ENCODE peak calls at places on chromosomes 3 and 15, in six cellular contexts. One of them, this sample, is unnamed.

GRCh38 chr3:196757876-196758739 is 18.5 kb downstream of the PAK2 start:
- DNase-seq in mammary epithelial cell: peak; percentile 56
- DNase-seq in CD8-positive, alpha-beta T cell: no peak
- DNase-seq in PC-3: peak; percentile 50
- DNase-seq in adrenal gland: no peak
- DNase-seq in aorta: no peak
- DNase-seq in this sample: no peak

GRCh38 chr3:179036626-179037300 is 34.8 kb downstream of the ZMAT3 start:
- DNase-seq in mammary epithelial cell: no peak
- DNase-seq in CD8-positive, alpha-beta T cell: no peak
- DNase-seq in PC-3: no peak
- DNase-seq in adrenal gland: no peak
- DNase-seq in aorta: no peak
- DNase-seq in this sample: no peak

GRCh38 chr3:112752092-112752512 is 94.6 kb downstream of the CD200R1L start:
- DNase-seq in mammary epithelial cell: no peak
- DNase-seq in CD8-positive, alpha-beta T cell: no peak
- DNase-seq in PC-3: no peak
- DNase-seq in adrenal gland: no peak
- DNase-seq in aorta: no peak
- DNase-seq in this sample: no peak

GRCh38 chr3:7282988-7283387 is 422.1 kb downstream of the GRM7 start:
- DNase-seq in mammary epithelial cell: no peak
- DNase-seq in CD8-positive, alpha-beta T cell: no peak
- DNase-seq in PC-3: no peak
- DNase-seq in adrenal gland: no peak
- DNase-seq in aorta: no peak
- DNase-seq in this sample: no peak

GRCh38 chr15:38853608-38854007 is 289.0 kb upstream of the RASGRP1 start:
- DNase-seq in mammary epithelial cell: peak; percentile 24
- DNase-seq in CD8-positive, alpha-beta T cell: no peak
- DNase-seq in PC-3: peak; percentile 36
- DNase-seq in adrenal gland: no peak
- DNase-seq in aorta: no peak
- DNase-seq in this sample: no peak

GRCh38 chr3:17974206-17974841 is 231.9 kb upstream of the TBC1D5 start:
- DNase-seq in mammary epithelial cell: no peak
- DNase-seq in CD8-positive, alpha-beta T cell: no peak
- DNase-seq in PC-3: peak; percentile 37
- DNase-seq in adrenal gland: no peak
- DNase-seq in aorta: no peak
- DNase-seq in this sample: no peak

GRCh38 chr3:22713936-22714335 is 489.2 kb upstream of the UBE2E2 start:
- DNase-seq in mammary epithelial cell: peak; percentile 85
- DNase-seq in CD8-positive, alpha-beta T cell: no peak
- DNase-seq in PC-3: peak; percentile 90
- DNase-seq in adrenal gland: no peak
- DNase-seq in aorta: no peak
- DNase-seq in this sample: no peak

GRCh38 chr3:127483902-127484591 is 106.5 kb downstream of the TPRA1 start:
- DNase-seq in mammary epithelial cell: no peak
- DNase-seq in CD8-positive, alpha-beta T cell: no peak
- DNase-seq in PC-3: no peak
- DNase-seq in adrenal gland: no peak
- DNase-seq in aorta: peak; percentile 40
- DNase-seq in this sample: no peak

GRCh38 chr3:159229161-159229560 is 427.3 kb downstream of the MFSD1 start:
- DNase-seq in mammary epithelial cell: no peak
- DNase-seq in CD8-positive, alpha-beta T cell: no peak
- DNase-seq in PC-3: no peak
- DNase-seq in adrenal gland: no peak
- DNase-seq in aorta: no peak
- DNase-seq in this sample: no peak

GRCh38 chr3:63914312-63914711 is 2.1 kb upstream of the SCAANT1 start:
- DNase-seq in mammary epithelial cell: peak; percentile 70
- DNase-seq in CD8-positive, alpha-beta T cell: no peak
- DNase-seq in PC-3: peak; percentile 38
- DNase-seq in adrenal gland: peak; percentile 29
- DNase-seq in aorta: no peak
- DNase-seq in this sample: peak; percentile 72

GRCh38 chr3:65830948-65831732 is 207.6 kb downstream of the MAGI1 start:
- DNase-seq in mammary epithelial cell: no peak
- DNase-seq in CD8-positive, alpha-beta T cell: no peak
- DNase-seq in PC-3: no peak
- DNase-seq in adrenal gland: no peak
- DNase-seq in aorta: no peak
- DNase-seq in this sample: no peak

GRCh38 chr3:182327196-182327681 is 466.1 kb upstream of the ATP11B start:
- DNase-seq in mammary epithelial cell: peak; percentile 17
- DNase-seq in CD8-positive, alpha-beta T cell: no peak
- DNase-seq in PC-3: peak; percentile 54
- DNase-seq in adrenal gland: no peak
- DNase-seq in aorta: no peak
- DNase-seq in this sample: no peak

GRCh38 chr15:68536331-68537095 is 42.3 kb upstream of the CORO2B start:
- DNase-seq in mammary epithelial cell: peak; percentile 34
- DNase-seq in CD8-positive, alpha-beta T cell: no peak
- DNase-seq in PC-3: peak; percentile 20
- DNase-seq in adrenal gland: no peak
- DNase-seq in aorta: no peak
- DNase-seq in this sample: no peak

GRCh38 chr15:101500865-101501551 is 11.5 kb upstream of the PCSK6 start:
- DNase-seq in mammary epithelial cell: no peak
- DNase-seq in CD8-positive, alpha-beta T cell: no peak
- DNase-seq in PC-3: no peak
- DNase-seq in adrenal gland: no peak
- DNase-seq in aorta: no peak
- DNase-seq in this sample: no peak

GRCh38 chr3:71456155-71456554 is 127.4 kb downstream of the FOXP1 start:
- DNase-seq in mammary epithelial cell: no peak
- DNase-seq in CD8-positive, alpha-beta T cell: no peak
- DNase-seq in PC-3: no peak
- DNase-seq in adrenal gland: no peak
- DNase-seq in aorta: no peak
- DNase-seq in this sample: no peak

GRCh38 chr3:186997061-186998054 is 67.0 kb downstream of the ST6GAL1 start:
- DNase-seq in mammary epithelial cell: no peak
- DNase-seq in CD8-positive, alpha-beta T cell: no peak
- DNase-seq in PC-3: no peak
- DNase-seq in adrenal gland: no peak
- DNase-seq in aorta: no peak
- DNase-seq in this sample: no peak

GRCh38 chr15:56428821-56429458 is 36.0 kb downstream of the MNS1 start:
- DNase-seq in mammary epithelial cell: peak; percentile 20
- DNase-seq in CD8-positive, alpha-beta T cell: no peak
- DNase-seq in PC-3: peak; percentile 53
- DNase-seq in adrenal gland: no peak
- DNase-seq in aorta: no peak
- DNase-seq in this sample: no peak

GRCh38 chr15:48590704-48591103 is 54.8 kb downstream of the FBN1 start:
- DNase-seq in mammary epithelial cell: no peak
- DNase-seq in CD8-positive, alpha-beta T cell: no peak
- DNase-seq in PC-3: no peak
- DNase-seq in adrenal gland: no peak
- DNase-seq in aorta: no peak
- DNase-seq in this sample: no peak

GRCh38 chr3:124972457-124972856 is 37.9 kb upstream of the MUC13 start:
- DNase-seq in mammary epithelial cell: no peak
- DNase-seq in CD8-positive, alpha-beta T cell: no peak
- DNase-seq in PC-3: no peak
- DNase-seq in adrenal gland: no peak
- DNase-seq in aorta: no peak
- DNase-seq in this sample: peak; percentile 34

GRCh38 chr15:30675126-30675525 is 49.2 kb downstream of the ARHGAP11B start:
- DNase-seq in mammary epithelial cell: no peak
- DNase-seq in CD8-positive, alpha-beta T cell: no peak
- DNase-seq in PC-3: no peak
- DNase-seq in adrenal gland: no peak
- DNase-seq in aorta: no peak
- DNase-seq in this sample: no peak

GRCh38 chr15:45885801-45886200 is 251.0 kb downstream of the SQOR start:
- DNase-seq in mammary epithelial cell: no peak
- DNase-seq in CD8-positive, alpha-beta T cell: no peak
- DNase-seq in PC-3: no peak
- DNase-seq in adrenal gland: no peak
- DNase-seq in aorta: no peak
- DNase-seq in this sample: no peak

DNA sequence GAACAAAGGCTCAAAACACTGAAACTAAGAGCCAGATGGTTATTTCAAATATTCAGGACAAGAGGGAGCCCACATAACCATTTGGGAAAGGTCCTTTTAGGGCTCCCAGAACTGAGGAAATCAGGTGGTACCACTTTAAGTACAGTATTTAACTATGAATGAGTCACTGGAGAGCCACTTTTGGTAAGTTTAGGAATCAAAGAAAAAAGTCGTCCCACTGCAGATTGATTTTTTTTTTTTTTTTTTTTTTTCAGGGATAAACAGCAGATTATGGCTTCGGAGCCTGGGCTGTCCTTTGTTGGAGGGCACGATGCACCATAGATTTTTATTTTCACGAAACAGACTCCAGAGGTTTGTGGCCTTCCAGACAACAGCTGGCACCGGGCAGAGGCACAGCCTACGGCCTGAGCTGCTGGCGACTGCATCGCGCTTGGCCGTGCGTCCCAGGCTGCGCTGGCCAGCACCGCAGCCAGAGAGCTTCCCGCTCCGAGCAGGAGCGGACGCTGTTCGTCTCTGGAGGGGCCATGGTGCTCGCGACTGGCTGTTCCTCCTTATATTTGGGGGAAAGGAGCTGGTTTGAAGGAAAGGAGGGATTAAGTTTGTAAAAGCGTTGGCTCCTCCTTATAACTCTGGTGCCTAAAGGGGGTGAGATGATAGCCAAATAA is 152.8 kb upstream of the GOLIM4 start:
- DNase-seq in mammary epithelial cell: peak; percentile 20
- DNase-seq in CD8-positive, alpha-beta T cell: no peak
- DNase-seq in PC-3: peak; percentile 65
- DNase-seq in adrenal gland: no peak
- DNase-seq in aorta: peak; percentile 76
- DNase-seq in this sample: no peak
- H3K4me3 ChIP-seq in mammary epithelial cell: peak overlapping the region; percentile 45
- H3K4me3 ChIP-seq in CD8-positive, alpha-beta T cell: no peak overlapping the region
- H3K4me3 ChIP-seq in PC-3: peak overlapping the region; percentile 66
- H3K4me3 ChIP-seq in adrenal gland: no peak overlapping the region
- H3K4me3 ChIP-seq in aorta: peak overlapping the region; percentile 42
- H3K4me3 ChIP-seq in this sample: peak overlapping the region; percentile 33

DNA sequence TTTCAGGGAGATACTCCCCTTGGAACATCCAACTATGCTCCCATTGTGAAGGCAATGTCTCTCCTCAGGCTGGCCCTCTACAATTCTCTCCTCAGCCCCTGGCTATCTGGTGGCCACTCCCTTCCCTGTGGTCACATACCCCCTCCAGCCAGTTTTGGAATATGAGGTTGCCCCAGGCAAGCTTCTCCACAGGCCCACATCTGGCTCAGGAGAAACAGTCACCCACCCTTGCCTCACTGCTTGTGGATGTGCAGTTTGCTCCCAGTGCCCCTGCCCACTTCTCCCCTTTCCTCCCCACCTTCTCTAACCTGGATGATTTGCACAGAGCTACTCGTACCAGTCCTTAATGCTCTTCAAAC is 15.7 kb upstream of the TIPARP start:
- DNase-seq in mammary epithelial cell: no peak
- DNase-seq in CD8-positive, alpha-beta T cell: no peak
- DNase-seq in PC-3: no peak
- DNase-seq in adrenal gland: no peak
- DNase-seq in aorta: no peak
- DNase-seq in this sample: no peak
- H3K4me3 ChIP-seq in mammary epithelial cell: no peak overlapping the region
- H3K4me3 ChIP-seq in CD8-positive, alpha-beta T cell: no peak overlapping the region
- H3K4me3 ChIP-seq in PC-3: no peak overlapping the region
- H3K4me3 ChIP-seq in adrenal gland: no peak overlapping the region
- H3K4me3 ChIP-seq in aorta: no peak overlapping the region
- H3K4me3 ChIP-seq in this sample: no peak overlapping the region

GRCh38 chr3:114420072-114420471 is 126.2 kb downstream of the TIGIT start:
- DNase-seq in mammary epithelial cell: no peak
- DNase-seq in CD8-positive, alpha-beta T cell: no peak
- DNase-seq in PC-3: no peak
- DNase-seq in adrenal gland: no peak
- DNase-seq in aorta: no peak
- DNase-seq in this sample: no peak

GRCh38 chr3:114417682-114418081 is 123.9 kb downstream of the TIGIT start:
- DNase-seq in mammary epithelial cell: no peak
- DNase-seq in CD8-positive, alpha-beta T cell: no peak
- DNase-seq in PC-3: no peak
- DNase-seq in adrenal gland: no peak
- DNase-seq in aorta: no peak
- DNase-seq in this sample: no peak

GRCh38 chr3:114418107-114418506 is 124.3 kb downstream of the TIGIT start:
- DNase-seq in mammary epithelial cell: peak; percentile 47
- DNase-seq in CD8-positive, alpha-beta T cell: no peak
- DNase-seq in PC-3: no peak
- DNase-seq in adrenal gland: no peak
- DNase-seq in aorta: no peak
- DNase-seq in this sample: no peak

GRCh38 chr3:114417265-114417664 is 123.4 kb downstream of the TIGIT start:
- DNase-seq in mammary epithelial cell: no peak
- DNase-seq in CD8-positive, alpha-beta T cell: no peak
- DNase-seq in PC-3: no peak
- DNase-seq in adrenal gland: no peak
- DNase-seq in aorta: no peak
- DNase-seq in this sample: no peak

DNA sequence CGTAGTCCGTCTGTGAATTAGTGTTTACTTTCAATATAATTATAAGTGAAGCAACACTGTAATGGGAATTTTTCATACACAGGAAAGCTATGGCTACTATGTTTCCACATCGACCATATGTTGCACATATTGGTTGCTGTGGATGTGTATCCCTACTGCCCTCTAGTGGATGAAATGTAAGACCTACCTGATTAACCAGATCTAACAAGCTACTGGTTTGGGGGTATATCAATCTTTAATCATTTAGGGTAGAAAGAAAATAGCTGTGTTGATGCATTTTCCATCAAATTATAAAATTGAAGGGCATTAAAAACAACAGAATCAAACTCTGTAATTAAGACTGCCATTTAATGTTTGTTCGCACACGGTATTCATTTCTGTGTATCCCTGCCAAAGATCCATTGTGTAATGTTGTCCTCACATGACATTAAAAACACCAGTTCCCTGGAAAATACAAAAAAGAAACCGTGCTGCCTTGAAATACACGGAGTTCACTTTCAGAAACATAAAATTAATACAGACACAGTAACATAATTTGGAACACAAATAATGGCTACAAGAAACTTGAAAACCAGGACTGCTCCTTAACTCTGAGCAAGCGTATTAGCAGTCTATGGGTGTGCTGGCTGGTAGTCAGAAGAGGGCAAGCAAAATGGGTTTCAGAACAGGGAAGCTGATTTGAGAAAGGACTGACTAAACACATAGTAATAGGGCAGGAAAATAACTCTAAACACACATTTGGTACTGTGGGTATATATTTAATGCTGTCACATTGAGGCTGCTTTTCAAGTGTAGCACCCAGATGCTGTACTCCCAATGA is 125.1 kb downstream of the TIGIT start:
- DNase-seq in mammary epithelial cell: peak; percentile 76
- DNase-seq in CD8-positive, alpha-beta T cell: no peak
- DNase-seq in PC-3: peak; percentile 67
- DNase-seq in adrenal gland: no peak
- DNase-seq in aorta: no peak
- DNase-seq in this sample: no peak
- H3K4me3 ChIP-seq in mammary epithelial cell: no peak overlapping the region
- H3K4me3 ChIP-seq in CD8-positive, alpha-beta T cell: no peak overlapping the region
- H3K4me3 ChIP-seq in PC-3: no peak overlapping the region
- H3K4me3 ChIP-seq in adrenal gland: no peak overlapping the region
- H3K4me3 ChIP-seq in aorta: peak overlapping the region; percentile 72
- H3K4me3 ChIP-seq in this sample: no peak overlapping the region

GRCh38 chr3:119663885-119664284 is 3.5 kb upstream of the POPDC2 start:
- DNase-seq in mammary epithelial cell: no peak
- DNase-seq in CD8-positive, alpha-beta T cell: no peak
- DNase-seq in PC-3: peak; percentile 86
- DNase-seq in adrenal gland: no peak
- DNase-seq in aorta: no peak
- DNase-seq in this sample: no peak
- H3K4me3 ChIP-seq in mammary epithelial cell: no peak overlapping the region
- H3K4me3 ChIP-seq in CD8-positive, alpha-beta T cell: no peak overlapping the region
- H3K4me3 ChIP-seq in PC-3: peak overlapping the region; percentile 15
- H3K4me3 ChIP-seq in adrenal gland: no peak overlapping the region
- H3K4me3 ChIP-seq in aorta: no peak overlapping the region
- H3K4me3 ChIP-seq in this sample: no peak overlapping the region